ENCODE peak calls at places on chromosomes 4 and X, in six cellular contexts. One of them, this sample, is unnamed. For H3K4me1, the result is how much of the 10 kb centered on the place peaks cover.

GRCh38 chr4:105624530-105624929 is 72.1 kb downstream of the ARHGEF38 start:
- DNase-seq in OCI-LY7: no peak
- DNase-seq in right cardiac atrium: peak
- DNase-seq in lung: no peak
- DNase-seq in heart right ventricle: peak
- DNase-seq in iPS DF 6.9: no peak
- DNase-seq in this sample: peak

GRCh38 chr4:67451464-67451863 is 93.8 kb downstream of the CENPC start:
- DNase-seq in OCI-LY7: no peak
- DNase-seq in right cardiac atrium: no peak
- DNase-seq in lung: no peak
- DNase-seq in heart right ventricle: no peak
- DNase-seq in iPS DF 6.9: no peak
- DNase-seq in this sample: no peak

GRCh38 chrX:69107747-69108410 is 57.4 kb downstream of the PJA1 start:
- DNase-seq in OCI-LY7: no peak
- DNase-seq in right cardiac atrium: peak
- DNase-seq in lung: no peak
- DNase-seq in heart right ventricle: no peak
- DNase-seq in iPS DF 6.9: no peak
- DNase-seq in this sample: no peak

GRCh38 chr4:7532043-7532442 is 97.3 kb upstream of the PSAPL1 start:
- DNase-seq in OCI-LY7: no peak
- DNase-seq in right cardiac atrium: no peak
- DNase-seq in lung: no peak
- DNase-seq in heart right ventricle: no peak
- DNase-seq in iPS DF 6.9: no peak
- DNase-seq in this sample: no peak

GRCh38 chr4:54658321-54659093 is 750 bp downstream of the KIT start:
- DNase-seq in OCI-LY7: no peak
- DNase-seq in right cardiac atrium: peak
- DNase-seq in lung: peak
- DNase-seq in heart right ventricle: peak
- DNase-seq in iPS DF 6.9: no peak
- DNase-seq in this sample: peak

GRCh38 chr4:14853186-14853946 is 148.9 kb upstream of the CPEB2 start:
- DNase-seq in OCI-LY7: no peak
- DNase-seq in right cardiac atrium: no peak
- DNase-seq in lung: no peak
- DNase-seq in heart right ventricle: no peak
- DNase-seq in iPS DF 6.9: no peak
- DNase-seq in this sample: no peak

GRCh38 chr4:8384397-8385060 is 56.0 kb downstream of the ACOX3 start:
- DNase-seq in OCI-LY7: no peak
- DNase-seq in right cardiac atrium: no peak
- DNase-seq in lung: no peak
- DNase-seq in heart right ventricle: no peak
- DNase-seq in iPS DF 6.9: no peak
- DNase-seq in this sample: no peak

GRCh38 chr4:84895283-84895682 is 71.2 kb downstream of the WDFY3 start:
- DNase-seq in OCI-LY7: no peak
- DNase-seq in right cardiac atrium: no peak
- DNase-seq in lung: no peak
- DNase-seq in heart right ventricle: no peak
- DNase-seq in iPS DF 6.9: no peak
- DNase-seq in this sample: no peak

GRCh38 chr4:38145741-38146140 is 185.5 kb downstream of the PTTG2 start:
- DNase-seq in OCI-LY7: no peak
- DNase-seq in right cardiac atrium: no peak
- DNase-seq in lung: no peak
- DNase-seq in heart right ventricle: no peak
- DNase-seq in iPS DF 6.9: no peak
- DNase-seq in this sample: no peak

GRCh38 chr4:186326391-186326790 is 60.4 kb downstream of the F11 start:
- DNase-seq in OCI-LY7: no peak
- DNase-seq in right cardiac atrium: no peak
- DNase-seq in lung: no peak
- DNase-seq in heart right ventricle: no peak
- DNase-seq in iPS DF 6.9: no peak
- DNase-seq in this sample: no peak

GRCh38 chr4:165175879-165176278 is 31.5 kb upstream of the KLHL2 start:
- DNase-seq in OCI-LY7: no peak
- DNase-seq in right cardiac atrium: no peak
- DNase-seq in lung: no peak
- DNase-seq in heart right ventricle: no peak
- DNase-seq in iPS DF 6.9: no peak
- DNase-seq in this sample: no peak

GRCh38 chr4:76821661-76822060 is 76.3 kb downstream of the SOWAHB start:
- DNase-seq in OCI-LY7: no peak
- DNase-seq in right cardiac atrium: no peak
- DNase-seq in lung: no peak
- DNase-seq in heart right ventricle: no peak
- DNase-seq in iPS DF 6.9: no peak
- DNase-seq in this sample: no peak

GRCh38 chrX:9846631-9847030 is 60.4 kb downstream of the SHROOM2 start:
- DNase-seq in OCI-LY7: no peak
- DNase-seq in right cardiac atrium: no peak
- DNase-seq in lung: no peak
- DNase-seq in heart right ventricle: no peak
- DNase-seq in iPS DF 6.9: no peak
- DNase-seq in this sample: no peak

GRCh38 chrX:38045697-38046096 is 39.3 kb downstream of the SYTL5 start:
- DNase-seq in OCI-LY7: no peak
- DNase-seq in right cardiac atrium: peak
- DNase-seq in lung: no peak
- DNase-seq in heart right ventricle: no peak
- DNase-seq in iPS DF 6.9: no peak
- DNase-seq in this sample: no peak

GRCh38 chrX:83508526-83509245 is 596 bp downstream of the POU3F4 start:
- DNase-seq in OCI-LY7: no peak
- DNase-seq in right cardiac atrium: no peak
- DNase-seq in lung: no peak
- DNase-seq in heart right ventricle: no peak
- DNase-seq in iPS DF 6.9: no peak
- DNase-seq in this sample: no peak

GRCh38 chrX:82031250-82031649 is 829.3 kb downstream of the SH3BGRL start:
- DNase-seq in OCI-LY7: no peak
- DNase-seq in right cardiac atrium: no peak
- DNase-seq in lung: no peak
- DNase-seq in heart right ventricle: no peak
- DNase-seq in iPS DF 6.9: no peak
- DNase-seq in this sample: no peak

GRCh38 chrX:40063555-40063954 is 34.2 kb downstream of the BCOR start:
- DNase-seq in OCI-LY7: no peak
- DNase-seq in right cardiac atrium: no peak
- DNase-seq in lung: no peak
- DNase-seq in heart right ventricle: no peak
- DNase-seq in iPS DF 6.9: no peak
- DNase-seq in this sample: no peak
- H3K4me1 ChIP-seq in OCI-LY7: under half
- H3K4me1 ChIP-seq in right cardiac atrium: under half
- H3K4me1 ChIP-seq in lung: under half
- H3K4me1 ChIP-seq in heart right ventricle: under half
- H3K4me1 ChIP-seq in iPS DF 6.9: under half
- H3K4me1 ChIP-seq in this sample: under half

GRCh38 chr4:40301592-40301991 is 33.5 kb upstream of the CHRNA9 start:
- DNase-seq in OCI-LY7: peak
- DNase-seq in right cardiac atrium: no peak
- DNase-seq in lung: no peak
- DNase-seq in heart right ventricle: no peak
- DNase-seq in iPS DF 6.9: no peak
- DNase-seq in this sample: peak
- H3K4me1 ChIP-seq in OCI-LY7: half or more
- H3K4me1 ChIP-seq in right cardiac atrium: under half
- H3K4me1 ChIP-seq in lung: under half
- H3K4me1 ChIP-seq in heart right ventricle: under half
- H3K4me1 ChIP-seq in iPS DF 6.9: under half
- H3K4me1 ChIP-seq in this sample: half or more

DNA sequence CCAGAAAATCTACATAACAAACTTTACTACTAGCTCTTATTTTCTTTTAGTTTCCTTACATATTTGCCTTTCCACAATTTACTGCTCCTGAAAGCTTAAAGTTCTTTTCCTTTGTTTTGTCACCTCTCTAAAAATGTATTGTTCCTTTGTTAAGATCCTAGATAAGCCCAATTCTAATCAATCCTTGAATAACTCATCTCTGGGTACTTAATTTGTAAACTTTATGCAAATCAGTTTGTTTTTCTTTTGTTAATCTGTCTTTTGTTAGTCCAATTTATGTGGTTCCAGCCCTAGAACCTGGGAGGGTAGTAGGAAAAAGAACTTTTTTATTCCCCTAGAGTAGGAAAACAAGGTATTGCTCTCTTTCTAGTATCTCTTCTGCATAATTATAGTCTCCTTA is 444.7 kb downstream of the PCDH10 start:
- DNase-seq in OCI-LY7: no peak
- DNase-seq in right cardiac atrium: no peak
- DNase-seq in lung: no peak
- DNase-seq in heart right ventricle: no peak
- DNase-seq in iPS DF 6.9: no peak
- DNase-seq in this sample: no peak
- H3K4me1 ChIP-seq in OCI-LY7: under half
- H3K4me1 ChIP-seq in right cardiac atrium: under half
- H3K4me1 ChIP-seq in lung: under half
- H3K4me1 ChIP-seq in heart right ventricle: under half
- H3K4me1 ChIP-seq in iPS DF 6.9: under half
- H3K4me1 ChIP-seq in this sample: under half

DNA sequence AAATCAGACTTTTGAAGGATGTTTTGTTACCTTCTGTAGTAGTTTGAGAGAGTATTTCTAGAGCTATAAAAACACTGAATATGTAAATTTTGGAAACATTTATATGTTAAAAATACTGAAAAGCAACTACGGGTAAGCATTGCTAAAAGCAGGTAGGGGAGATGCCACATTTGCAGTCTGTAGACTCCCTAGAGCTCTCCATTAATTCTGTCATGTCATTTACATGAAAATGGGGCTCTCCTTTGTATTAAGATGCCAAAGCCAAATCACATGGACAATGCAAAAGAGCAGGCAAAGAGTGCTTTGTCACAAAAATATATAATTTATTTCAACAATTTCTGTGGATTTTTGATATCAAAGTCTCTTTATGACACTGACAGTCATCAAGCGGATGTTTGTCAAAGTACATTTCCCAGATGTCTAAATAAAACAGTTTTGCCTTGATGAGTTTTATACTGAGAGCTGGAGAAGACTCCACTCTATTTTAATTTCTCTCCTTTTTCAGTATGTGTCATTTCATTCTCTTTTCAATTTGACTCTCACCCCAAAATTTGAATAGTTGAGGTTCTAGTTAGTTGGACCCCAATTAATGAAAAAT is 51.8 kb downstream of the LDB2 start:
- DNase-seq in OCI-LY7: no peak
- DNase-seq in right cardiac atrium: no peak
- DNase-seq in lung: no peak
- DNase-seq in heart right ventricle: no peak
- DNase-seq in iPS DF 6.9: no peak
- DNase-seq in this sample: no peak
- H3K4me1 ChIP-seq in OCI-LY7: under half
- H3K4me1 ChIP-seq in right cardiac atrium: under half
- H3K4me1 ChIP-seq in lung: under half
- H3K4me1 ChIP-seq in heart right ventricle: under half
- H3K4me1 ChIP-seq in iPS DF 6.9: under half
- H3K4me1 ChIP-seq in this sample: under half

GRCh38 chrX:154738013-154738738 is 12.7 kb downstream of the GAB3 start:
- DNase-seq in OCI-LY7: no peak
- DNase-seq in right cardiac atrium: peak
- DNase-seq in lung: no peak
- DNase-seq in heart right ventricle: peak
- DNase-seq in iPS DF 6.9: no peak
- DNase-seq in this sample: no peak
- H3K4me1 ChIP-seq in OCI-LY7: under half
- H3K4me1 ChIP-seq in right cardiac atrium: under half
- H3K4me1 ChIP-seq in lung: under half
- H3K4me1 ChIP-seq in heart right ventricle: half or more
- H3K4me1 ChIP-seq in iPS DF 6.9: under half
- H3K4me1 ChIP-seq in this sample: under half

GRCh38 chr4:107896158-107896645 is 35.1 kb upstream of the CYP2U1 start:
- DNase-seq in OCI-LY7: no peak
- DNase-seq in right cardiac atrium: no peak
- DNase-seq in lung: peak
- DNase-seq in heart right ventricle: no peak
- DNase-seq in iPS DF 6.9: no peak
- DNase-seq in this sample: no peak

GRCh38 chr4:107896651-107897050 is 34.7 kb upstream of the CYP2U1 start:
- DNase-seq in OCI-LY7: no peak
- DNase-seq in right cardiac atrium: no peak
- DNase-seq in lung: no peak
- DNase-seq in heart right ventricle: no peak
- DNase-seq in iPS DF 6.9: no peak
- DNase-seq in this sample: no peak

GRCh38 chr4:107900508-107900907 is 30.8 kb upstream of the CYP2U1 start:
- DNase-seq in OCI-LY7: no peak
- DNase-seq in right cardiac atrium: no peak
- DNase-seq in lung: no peak
- DNase-seq in heart right ventricle: no peak
- DNase-seq in iPS DF 6.9: no peak
- DNase-seq in this sample: no peak

GRCh38 chr4:107900067-107900466 is 31.3 kb upstream of the CYP2U1 start:
- DNase-seq in OCI-LY7: no peak
- DNase-seq in right cardiac atrium: no peak
- DNase-seq in lung: no peak
- DNase-seq in heart right ventricle: no peak
- DNase-seq in iPS DF 6.9: no peak
- DNase-seq in this sample: no peak

GRCh38 chr4:107897823-107898222 is 33.5 kb upstream of the CYP2U1 start:
- DNase-seq in OCI-LY7: no peak
- DNase-seq in right cardiac atrium: no peak
- DNase-seq in lung: no peak
- DNase-seq in heart right ventricle: no peak
- DNase-seq in iPS DF 6.9: no peak
- DNase-seq in this sample: no peak
- H3K4me1 ChIP-seq in OCI-LY7: under half
- H3K4me1 ChIP-seq in right cardiac atrium: under half
- H3K4me1 ChIP-seq in lung: under half
- H3K4me1 ChIP-seq in heart right ventricle: under half
- H3K4me1 ChIP-seq in iPS DF 6.9: under half
- H3K4me1 ChIP-seq in this sample: under half